ENCODE peak calls at places on chromosomes 5 and 9, in ten cellular contexts. A is sigmoid colon, I is A549, Y is OCI-LY7, V is fibroblast of lung, R is AG04450, D is hepatocyte, C is gastrocnemius medialis, X is AG09309, E is lower leg skin. O is an unnamed sample.

GRCh38 chr5:134288610-134289009 is 62.7 kb upstream of the PPP2CA start:
- DNase-seq in X (no peak), R (no peak), C (no peak), E (no peak), A (no peak), Y (no peak), D (no peak), V (no peak), I (no peak), O (no peak)

GRCh38 chr5:176670449-176670848 is 23.2 kb downstream of the TSPAN17 start:
- DNase-seq in Y (no peak), V (no peak), E (no peak), X (no peak), R (no peak), A (no peak), I (no peak), D (no peak), C (no peak), O (no peak)

GRCh38 chr5:115770466-115770865 is 46.0 kb downstream of the CDO1 start:
- DNase-seq in E (no peak), A (no peak), Y (peak; percentile 1), V (no peak), C (no peak), X (no peak), D (no peak), I (no peak), R (no peak), O (no peak)

GRCh38 chr5:81856948-81857928 is 106.3 kb upstream of the SSBP2 start:
- DNase-seq in D (peak; percentile 13), E (peak; percentile 60), I (no peak), A (peak; percentile 84), X (no peak), R (no peak), Y (peak; percentile 60), V (peak; percentile 10), C (peak; percentile 70), O (peak; percentile 33)

GRCh38 chr5:150599917-150600511 is 40.4 kb upstream of the SYNPO start:
- DNase-seq in I (peak; percentile 91), C (no peak), V (peak; percentile 75), Y (no peak), A (peak; percentile 86), E (peak; percentile 35), D (peak; percentile 80), R (peak; percentile 53), X (no peak), O (no peak)

GRCh38 chr9:15157371-15157770 is 149.6 kb downstream of the TTC39B start:
- DNase-seq in V (peak; percentile 72), E (no peak), C (no peak), D (no peak), Y (no peak), R (no peak), A (no peak), I (no peak), X (no peak), O (no peak)

GRCh38 chr9:132723809-132724208 is 53.5 kb downstream of the GTF3C4 start:
- DNase-seq in E (no peak), D (no peak), I (no peak), X (no peak), C (no peak), R (no peak), V (no peak), Y (no peak), A (no peak), O (no peak)

GRCh38 chr9:111158375-111158774 is 120.1 kb upstream of the LPAR1 start:
- DNase-seq in C (no peak), R (no peak), D (no peak), A (no peak), I (no peak), V (peak; percentile 45), X (peak; percentile 69), E (no peak), Y (no peak), O (no peak)

GRCh38 chr9:30507166-30507565 is 1877.3 kb upstream of the ACO1 start:
- DNase-seq in I (no peak), V (no peak), R (no peak), D (no peak), Y (no peak), X (no peak), A (no peak), C (no peak), E (no peak), O (no peak)

GRCh38 chr5:11007251-11007650 is 246.2 kb upstream of the DAP start:
- DNase-seq in C (no peak), X (no peak), I (no peak), A (no peak), R (no peak), Y (no peak), D (no peak), E (no peak), V (no peak), O (no peak)

GRCh38 chr5:59142138-59142537 is 559.3 kb downstream of the RAB3C start:
- DNase-seq in X (no peak), C (no peak), R (no peak), D (no peak), I (no peak), V (no peak), A (no peak), E (no peak), Y (no peak), O (no peak)

GRCh38 chr9:129412814-129413536 is 207.9 kb downstream of the C9orf50 start:
- DNase-seq in C (peak; percentile 40), Y (no peak), X (peak; percentile 42), R (no peak), E (peak; percentile 43), D (peak; percentile 89), I (peak; percentile 38), V (peak; percentile 81), A (peak; percentile 90), O (no peak)

GRCh38 chr5:146877783-146878470 is 630 bp downstream of the PPP2R2B start:
- DNase-seq in A (no peak), C (no peak), E (no peak), V (peak; percentile 61), I (no peak), D (peak; percentile 33), Y (no peak), R (no peak), X (no peak), O (no peak)

GRCh38 chr9:135210676-135211523 is 123.4 kb downstream of the OLFM1 start:
- DNase-seq in E (no peak), X (no peak), A (peak; percentile 29), D (no peak), C (no peak), R (no peak), Y (no peak), I (no peak), V (no peak), O (no peak)

DNA sequence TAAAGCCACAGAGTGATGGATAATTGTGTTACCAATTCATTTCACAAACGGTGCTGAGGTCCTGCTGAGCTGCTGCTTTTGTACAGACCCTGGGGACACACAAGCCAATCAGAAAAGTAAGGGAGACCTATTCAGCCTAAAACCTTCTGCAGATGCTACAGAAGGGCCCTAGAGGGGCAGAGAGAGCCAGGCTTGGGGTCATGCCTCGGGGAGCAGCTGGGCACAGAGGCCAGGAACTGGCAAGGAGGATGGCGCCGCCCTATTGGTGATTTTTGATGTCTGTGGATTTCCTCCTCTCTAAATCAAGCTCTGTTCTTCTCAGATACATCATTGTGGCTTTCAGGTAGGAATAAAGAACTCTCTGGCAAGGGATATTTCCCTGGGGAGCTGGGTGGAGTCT is 181.9 kb downstream of the ZNF462 start:
- DNase-seq in X (no peak), V (no peak), Y (peak; percentile 20), I (no peak), A (no peak), E (no peak), R (no peak), C (no peak), D (no peak), O (no peak)
- TF ChIP-seq CTCF in X (no peak), V (no peak), Y (peak; percentile 75), I (peak; percentile 16), A (no peak), E (no peak), R (no peak), C (peak; percentile 19), D (no peak), O (peak; percentile 22)

DNA sequence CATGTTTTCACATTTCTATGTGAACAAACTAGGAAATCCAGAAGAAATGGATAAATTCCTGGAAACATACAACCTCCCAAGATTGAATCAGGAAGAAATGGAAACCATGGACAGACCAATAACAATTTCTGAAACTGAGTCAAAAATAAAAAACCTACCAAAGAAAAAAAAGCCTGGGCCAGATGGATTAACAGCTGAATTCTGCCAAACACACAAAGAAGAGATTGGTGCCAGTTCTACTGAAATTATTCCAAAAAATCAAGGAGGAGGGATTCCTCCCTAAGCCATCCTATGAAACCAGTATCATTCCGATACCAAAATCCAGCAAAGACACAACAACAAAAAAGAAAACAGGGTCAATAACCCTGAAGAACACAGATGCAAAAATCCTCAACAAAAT is 166.9 kb upstream of the FBXL7 start:
- DNase-seq in R (no peak), I (no peak), E (no peak), V (no peak), C (no peak), D (no peak), A (no peak), Y (no peak), X (no peak), O (no peak)
- H3K4me3 ChIP-seq in R (no peak overlapping the region), I (no peak overlapping the region), E (no peak overlapping the region), V (no peak overlapping the region), C (no peak overlapping the region), D (no peak overlapping the region), A (no peak overlapping the region), Y (no peak overlapping the region), X (no peak overlapping the region), O (no peak overlapping the region)

DNA sequence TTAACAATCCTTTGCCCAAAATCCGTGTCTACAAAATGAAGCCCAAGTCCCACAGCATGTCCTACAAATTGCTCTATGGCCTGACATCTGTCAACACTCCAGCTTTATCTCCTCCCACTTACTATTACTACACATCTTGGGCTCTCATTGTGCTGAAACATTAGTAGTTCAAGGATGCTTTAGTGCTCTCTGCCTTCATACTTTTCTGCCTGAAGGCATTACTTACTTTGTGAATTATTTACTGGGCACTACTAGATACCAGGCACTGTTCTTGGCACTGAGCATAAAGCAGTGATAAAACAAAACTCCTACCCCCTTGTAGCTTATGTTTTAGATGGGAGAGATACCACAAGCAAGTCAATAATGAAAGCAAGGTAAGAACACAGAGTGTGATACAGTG is 113.4 kb downstream of the TTLL11 start:
- DNase-seq in E (no peak), A (no peak), I (no peak), D (no peak), V (no peak), C (no peak), Y (no peak), R (no peak), X (no peak), O (no peak)
- TF ChIP-seq CTCF in E (no peak), A (no peak), I (no peak), D (no peak), V (no peak), C (no peak), Y (no peak), R (no peak), X (no peak), O (no peak)

DNA sequence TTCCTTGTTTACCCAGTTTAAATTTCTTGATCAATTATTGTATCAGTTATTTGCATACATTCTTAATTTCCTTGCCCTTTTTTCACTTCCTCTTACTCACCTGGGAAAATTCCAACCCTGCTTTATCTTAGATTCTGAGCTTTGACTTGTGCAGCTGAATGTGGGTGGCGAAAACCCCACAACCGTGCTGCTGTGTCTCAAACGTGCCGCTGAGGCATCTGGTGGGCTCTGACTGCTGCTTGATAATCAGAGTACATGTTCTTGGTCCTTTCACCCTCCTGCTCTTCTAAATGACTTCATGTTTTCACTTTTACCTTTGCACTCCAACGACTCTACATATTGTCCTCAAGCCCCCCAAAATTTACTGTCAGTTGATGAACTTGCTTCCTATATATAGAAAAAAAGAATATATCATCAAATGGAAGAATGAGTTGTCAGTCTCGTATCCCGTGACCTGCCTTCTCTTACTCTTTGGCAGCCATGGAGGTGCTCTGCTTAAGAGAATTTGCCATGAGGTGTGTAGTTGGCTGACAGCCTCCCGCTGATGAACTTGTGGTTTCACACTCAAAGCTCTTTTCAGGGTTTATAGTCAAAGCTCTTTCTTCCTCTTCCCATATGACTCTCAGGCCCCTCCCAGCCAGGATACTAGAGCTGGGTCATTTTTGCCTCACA is 14.0 kb upstream of the JAK2 start:
- DNase-seq in Y (peak; percentile 37), V (no peak), I (no peak), C (no peak), R (no peak), A (no peak), D (no peak), X (no peak), E (no peak), O (no peak)
- H3K4me3 ChIP-seq in Y (peak overlapping the region; percentile 27), V (no peak overlapping the region), I (no peak overlapping the region), C (no peak overlapping the region), R (no peak overlapping the region), A (no peak overlapping the region), D (no peak overlapping the region), X (no peak overlapping the region), E (no peak overlapping the region), O (no peak overlapping the region)